ENCODE peak calls at places on chromosomes 5 and 9, in six cellular contexts. N is Calu3; G is stimulated activated CD8-positive, alpha-beta memory T cell treated with anti-CD3 and anti-CD28 coated beads, Interleukin-15, amount 100 ng/mL, for 24 hours; A is NCI-H1417; K is NCI-H510A treated with DMSO at 0.1 percent for 48 hours; W is fibroblast of pulmonary artery. I is an unnamed sample.

GRCh38 chr5:142320851-142321560 is 3.8 kb downstream of the SPRY4 start:
- DNase-seq in G (no peak), K (no peak), N (no peak), W (peak), A (no peak), I (peak)

GRCh38 chr5:101977729-101978345 is 318.2 kb downstream of the SLCO4C1 start:
- DNase-seq in G (no peak), W (peak), N (peak), K (peak), A (peak), I (peak)

GRCh38 chr9:86282979-86283535 is 719 bp upstream of the ISCA1 start:
- DNase-seq in A (no peak), W (peak), K (peak), G (no peak), N (no peak), I (no peak)

GRCh38 chr9:98455957-98456621 is 200.6 kb upstream of the TBC1D2 start:
- DNase-seq in G (no peak), N (no peak), W (peak), K (no peak), A (no peak), I (no peak)

GRCh38 chr9:34665381-34666250 is 3.2 kb upstream of the CCL27 start:
- DNase-seq in W (peak), K (peak), A (peak), N (peak), G (peak), I (peak)

GRCh38 chr9:109968702-109969450 is 188.9 kb downstream of the PALM2AKAP2 start:
- DNase-seq in A (no peak), K (no peak), N (no peak), G (no peak), W (peak), I (peak)

GRCh38 chr5:5294429-5294828 is 128.0 kb upstream of the ICE1 start:
- DNase-seq in A (no peak), G (no peak), N (no peak), W (no peak), K (no peak), I (no peak)

GRCh38 chr9:119148855-119149254 is 220.4 kb downstream of the BRINP1 start:
- DNase-seq in K (no peak), G (no peak), N (no peak), W (no peak), A (no peak), I (peak)

GRCh38 chr5:59721741-59722140 is 171.8 kb downstream of the PDE4D start:
- DNase-seq in W (no peak), K (no peak), N (no peak), G (no peak), A (no peak), I (no peak)

GRCh38 chr9:75823136-75823535 is 67.3 kb upstream of the PCSK5 start:
- DNase-seq in W (no peak), G (no peak), K (no peak), A (no peak), N (no peak), I (no peak)

GRCh38 chr5:65334077-65334476 is 147.6 kb downstream of the ADAMTS6 start:
- DNase-seq in W (no peak), K (peak), A (peak), G (no peak), N (peak), I (no peak)

GRCh38 chr9:96217358-96217755 is 84.6 kb downstream of the HSD17B3 start:
- DNase-seq in G (no peak), K (no peak), A (no peak), N (no peak), W (no peak), I (peak)

GRCh38 chr5:151345187-151345807 is 2.1 kb downstream of the SLC36A2 start:
- DNase-seq in K (no peak), N (no peak), G (no peak), W (no peak), A (no peak), I (no peak)

GRCh38 chr5:101278011-101278687 is 375.1 kb upstream of the ST8SIA4 start:
- DNase-seq in K (no peak), A (no peak), G (no peak), N (no peak), W (peak), I (no peak)

GRCh38 chr5:93622240-93622885 is 39.3 kb downstream of the NR2F1 start:
- DNase-seq in K (peak), N (no peak), W (peak), G (no peak), A (peak), I (no peak)

GRCh38 chr9:124411514-124412227 is 3.6 kb downstream of the PSMB7 start:
- DNase-seq in W (peak), N (no peak), K (no peak), A (no peak), G (no peak), I (no peak)

GRCh38 chr5:58117491-58117890 is 342.4 kb downstream of the PLK2 start:
- DNase-seq in A (no peak), N (no peak), W (no peak), G (no peak), K (no peak), I (no peak)

GRCh38 chr9:94002316-94003140 is 47.4 kb upstream of the BARX1 start:
- DNase-seq in G (no peak), W (peak), A (peak), N (peak), K (peak), I (peak)

GRCh38 chr5:148454576-148454975 is 70.8 kb downstream of the FBXO38 start:
- DNase-seq in G (no peak), A (no peak), N (no peak), W (no peak), K (no peak), I (no peak)

GRCh38 chr5:149795360-149795759 is 65.2 kb downstream of the PPARGC1B start:
- DNase-seq in N (no peak), W (no peak), A (no peak), K (peak), G (no peak), I (no peak)

GRCh38 chr5:1987471-1987870 is 104.7 kb upstream of the IRX4 start:
- DNase-seq in N (no peak), A (no peak), W (no peak), G (no peak), K (no peak), I (no peak)

GRCh38 chr9:15144567-15145174 is 162.3 kb downstream of the TTC39B start:
- DNase-seq in A (no peak), G (no peak), W (no peak), N (no peak), K (no peak), I (no peak)

GRCh38 chr5:151659001-151659754 is 27.5 kb downstream of the SPARC start:
- DNase-seq in W (peak), N (peak), A (peak), K (peak), G (peak), I (peak)

GRCh38 chr5:31585519-31586270 is 53.2 kb upstream of the PDZD2 start:
- DNase-seq in A (no peak), G (no peak), K (no peak), N (no peak), W (no peak), I (no peak)

GRCh38 chr5:94234987-94235386 is 383.4 kb downstream of the KIAA0825 start:
- DNase-seq in W (no peak), A (no peak), N (no peak), G (no peak), K (no peak), I (no peak)

GRCh38 chr5:117947121-117947520 is 1041.2 kb downstream of the DTWD2 start:
- DNase-seq in G (no peak), K (no peak), W (no peak), N (no peak), A (no peak), I (no peak)

GRCh38 chr9:100087218-100087617 is 11.6 kb downstream of the ERP44 start:
- DNase-seq in N (no peak), K (no peak), W (peak), A (no peak), G (no peak), I (no peak)

GRCh38 chr5:149760700-149761187 is 30.6 kb downstream of the PPARGC1B start:
- DNase-seq in K (no peak), W (no peak), N (no peak), G (no peak), A (peak), I (peak)

GRCh38 chr5:56145106-56145505 is 88.0 kb downstream of the ANKRD55 start:
- DNase-seq in W (no peak), K (no peak), G (no peak), N (no peak), A (no peak), I (peak)

GRCh38 chr5:52822437-52822836 is 34.7 kb downstream of the ITGA1 start:
- DNase-seq in N (no peak), G (no peak), A (no peak), K (no peak), W (no peak), I (no peak)

GRCh38 chr9:14313378-14313940 is 482 bp downstream of the NFIB start:
- DNase-seq in N (no peak), K (no peak), A (peak), W (no peak), G (no peak), I (peak)

GRCh38 chr5:127229185-127229889 is 61.3 kb upstream of the MEGF10 start:
- DNase-seq in A (peak), G (peak), K (peak), N (peak), W (peak), I (peak)

GRCh38 chr5:14063117-14063516 is 80.0 kb upstream of the TRIO start:
- DNase-seq in K (no peak), A (no peak), N (no peak), W (no peak), G (no peak), I (no peak)

GRCh38 chr5:138336952-138337684 is 948 bp upstream of the FAM53C start:
- DNase-seq in N (peak), A (peak), G (no peak), K (peak), W (peak), I (peak)

GRCh38 chr5:59123595-59124561 is 541.0 kb downstream of the RAB3C start:
- DNase-seq in W (no peak), N (no peak), K (peak), A (no peak), G (no peak), I (no peak)

GRCh38 chr5:115343855-115344254 is 47.4 kb upstream of the CCDC112 start:
- DNase-seq in G (no peak), A (no peak), K (no peak), W (peak), N (no peak), I (no peak)

GRCh38 chr5:118825226-118825625 is 163.1 kb downstream of the DTWD2 start:
- DNase-seq in N (no peak), G (no peak), A (no peak), W (no peak), K (no peak), I (no peak)

GRCh38 chr5:17185776-17186175 is 31.7 kb upstream of the BASP1 start:
- DNase-seq in A (no peak), W (peak), G (no peak), N (no peak), K (no peak), I (no peak)